ENCODE peak calls at places on chromosomes 12 and 14, in six cellular contexts. P, S, G, C, M and I are unnamed samples.
A peak's percentile ranks its signal among the peaks of the same experiment; 100 is the strongest.

GRCh38 chr12:71662861-71663560 is 637 bp downstream of the ZFC3H1 start:
- DNase-seq in P (peak; percentile 39), S (peak; percentile 82), G (peak; percentile 69), C (peak; percentile 84), M (peak; percentile 76), I (peak; percentile 77)

GRCh38 chr12:94640134-94640928 is 10.0 kb downstream of the TMCC3 start:
- DNase-seq in P (no peak), S (no peak), G (peak; percentile 11), C (no peak), M (peak; percentile 37), I (no peak)

GRCh38 chr12:112716099-112717093 is 75.2 kb upstream of the RPH3A start:
- DNase-seq in P (no peak), S (no peak), G (no peak), C (peak; percentile 48), M (no peak), I (no peak)

GRCh38 chr12:42094277-42094676 is 50.4 kb downstream of the GXYLT1 start:
- DNase-seq in P (no peak), S (no peak), G (peak; percentile 72), C (no peak), M (no peak), I (no peak)

GRCh38 chr14:103185051-103186027 is 62.1 kb downstream of the TNFAIP2 start:
- DNase-seq in P (no peak), S (no peak), G (peak; percentile 38), C (peak; percentile 53), M (no peak), I (no peak)

GRCh38 chr12:10384191-10384590 is 5.7 kb downstream of the KLRK1 start:
- DNase-seq in P (no peak), S (no peak), G (no peak), C (no peak), M (no peak), I (no peak)

GRCh38 chr14:99945732-99946651 is 119.2 kb upstream of the EVL start:
- DNase-seq in P (no peak), S (no peak), G (peak; percentile 20), C (no peak), M (no peak), I (no peak)

GRCh38 chr12:95481072-95481471 is 7.1 kb downstream of the METAP2 start:
- DNase-seq in P (no peak), S (no peak), G (no peak), C (no peak), M (no peak), I (no peak)

GRCh38 chr12:116389990-116390655 is 112.6 kb upstream of the MED13L start:
- DNase-seq in P (peak; percentile 75), S (no peak), G (peak; percentile 98), C (no peak), M (no peak), I (no peak)

GRCh38 chr14:68181395-68182326 is 362.1 kb downstream of the RAD51B start:
- DNase-seq in P (no peak), S (no peak), G (peak; percentile 38), C (no peak), M (no peak), I (no peak)

GRCh38 chr12:65631621-65632111 is 192.6 kb upstream of the HMGA2 start:
- DNase-seq in P (no peak), S (no peak), G (peak; percentile 100), C (no peak), M (no peak), I (no peak)

GRCh38 chr12:28253175-28253641 is 63.0 kb downstream of the CCDC91 start:
- DNase-seq in P (no peak), S (no peak), G (peak; percentile 43), C (no peak), M (no peak), I (no peak)

GRCh38 chr14:85530626-85531025 is 682 bp downstream of the FLRT2 start:
- DNase-seq in P (no peak), S (no peak), G (no peak), C (no peak), M (no peak), I (no peak)

GRCh38 chr12:132477009-132477702 is 12.8 kb upstream of the FBRSL1 start:
- DNase-seq in P (no peak), S (peak; percentile 21), G (no peak), C (no peak), M (no peak), I (no peak)

GRCh38 chr12:67486671-67487070 is 161.9 kb upstream of the DYRK2 start:
- DNase-seq in P (no peak), S (no peak), G (no peak), C (no peak), M (no peak), I (no peak)

GRCh38 chr14:25215607-25216006 is 165.7 kb upstream of the STXBP6 start:
- DNase-seq in P (no peak), S (no peak), G (no peak), C (no peak), M (no peak), I (no peak)

GRCh38 chr12:65977384-65977783 is 153.1 kb downstream of the HMGA2 start:
- DNase-seq in P (no peak), S (no peak), G (no peak), C (no peak), M (no peak), I (no peak)

GRCh38 chr12:124829008-124829707 is 34.5 kb downstream of the SCARB1 start:
- DNase-seq in P (no peak), S (no peak), G (peak; percentile 85), C (no peak), M (no peak), I (no peak)

GRCh38 chr12:49232940-49233841 is 31.7 kb upstream of the TUBA1C start:
- DNase-seq in P (peak; percentile 11), S (peak; percentile 44), G (peak; percentile 56), C (peak; percentile 92), M (peak; percentile 49), I (peak; percentile 51)

GRCh38 chr12:13024151-13024946 is 19.8 kb upstream of the FAM234B start:
- DNase-seq in P (peak; percentile 47), S (no peak), G (peak; percentile 82), C (peak; percentile 18), M (no peak), I (no peak)

GRCh38 chr14:54857830-54858269 is 44.8 kb downstream of the GCH1 start:
- DNase-seq in P (no peak), S (no peak), G (no peak), C (no peak), M (no peak), I (no peak)

GRCh38 chr12:75666980-75667359 is 155.6 kb upstream of the KRR1 start:
- DNase-seq in P (no peak), S (no peak), G (peak; percentile 92), C (no peak), M (no peak), I (no peak)

GRCh38 chr12:1890810-1891209 is 27.6 kb downstream of the CACNA2D4 start:
- DNase-seq in P (no peak), S (no peak), G (no peak), C (no peak), M (no peak), I (no peak)

GRCh38 chr12:47846294-47846996 is 26.7 kb upstream of the HDAC7 start:
- DNase-seq in P (no peak), S (no peak), G (no peak), C (no peak), M (no peak), I (no peak)

GRCh38 chr12:47102845-47103666 is 23.3 kb upstream of the AMIGO2 start:
- DNase-seq in P (no peak), S (no peak), G (peak; percentile 95), C (no peak), M (no peak), I (no peak)

GRCh38 chr12:17361224-17361623 is 728.8 kb downstream of the RERGL start:
- DNase-seq in P (no peak), S (no peak), G (no peak), C (no peak), M (no peak), I (no peak)

GRCh38 chr12:124713041-124713435 is 145.6 kb upstream of the NCOR2 start:
- DNase-seq in P (no peak), S (no peak), G (no peak), C (no peak), M (peak; percentile 86), I (peak; percentile 71)

GRCh38 chr12:61646639-61647038 is 613.6 kb upstream of the USP15 start:
- DNase-seq in P (no peak), S (no peak), G (no peak), C (peak; percentile 66), M (no peak), I (no peak)

GRCh38 chr12:104672096-104672445 is 215.3 kb downstream of the CHST11 start:
- DNase-seq in P (no peak), S (no peak), G (no peak), C (no peak), M (no peak), I (no peak)
- H3K27ac ChIP-seq in P (no peak overlapping the region), S (peak overlapping the region; percentile 70), G (no peak overlapping the region), C (no peak overlapping the region), M (peak overlapping the region; percentile 79), I (peak overlapping the region; percentile 39)

GRCh38 chr14:95296595-95297365 is 22.9 kb downstream of the CLMN start:
- DNase-seq in P (no peak), S (no peak), G (no peak), C (no peak), M (no peak), I (no peak)
- H3K4me1 ChIP-seq in P (no peaks in the 10 kb centered on the region), S (peaks cover 42% of the 10 kb centered on the region), G (no peaks in the 10 kb centered on the region), C (no peaks in the 10 kb centered on the region), M (peaks cover 3% of the 10 kb centered on the region), I (no peaks in the 10 kb centered on the region)

DNA sequence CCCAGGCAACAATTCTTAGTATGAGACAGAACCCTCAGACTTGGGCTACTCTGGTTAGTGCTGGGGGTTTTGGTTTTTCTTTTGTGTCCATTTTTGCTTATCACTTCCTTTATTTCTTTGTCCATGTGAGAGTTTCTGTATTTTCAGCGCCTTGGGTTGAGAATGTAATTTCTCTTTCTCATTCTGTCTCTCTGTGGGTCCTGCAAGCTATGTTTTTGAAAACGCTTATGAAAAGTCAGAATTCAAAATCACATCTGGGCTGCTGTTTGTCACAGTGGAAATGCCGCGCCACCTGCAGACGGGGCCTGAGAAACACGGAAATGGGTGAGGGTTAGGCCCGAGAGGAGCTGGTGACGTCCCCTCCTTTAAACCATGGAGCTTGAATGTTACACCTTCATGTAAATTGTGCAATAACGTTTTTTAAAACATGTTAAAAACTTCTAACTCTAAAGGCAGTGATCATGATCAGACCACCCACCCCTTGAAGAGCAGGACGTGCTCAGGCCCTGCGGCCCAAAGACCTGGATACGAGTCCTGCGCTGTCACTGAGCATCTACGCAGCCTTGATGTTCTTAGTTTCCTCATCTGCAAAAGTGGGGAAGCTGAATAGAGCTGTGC is 26.1 kb downstream of the JDP2 start:
- DNase-seq in P (no peak), S (no peak), G (no peak), C (peak; percentile 33), M (no peak), I (no peak)
- TF ChIP-seq CTCF in P (no peak), S (no peak), G (no peak), C (peak; percentile 28), M (no peak), I (no peak)

GRCh38 chr12:123019841-123020138 is 39.3 kb downstream of the ARL6IP4 start:
- DNase-seq in P (no peak), S (no peak), G (no peak), C (no peak), M (no peak), I (peak; percentile 34)
- H3K27ac ChIP-seq in P (no peak overlapping the region), S (no peak overlapping the region), G (no peak overlapping the region), C (no peak overlapping the region), M (no peak overlapping the region), I (peak overlapping the region; percentile 13)

GRCh38 chr12:108803428-108804105 is 53.8 kb downstream of the SSH1 start:
- DNase-seq in P (peak; percentile 84), S (no peak), G (peak; percentile 94), C (peak; percentile 84), M (peak; percentile 76), I (peak; percentile 61)
- H3K4me1 ChIP-seq in P (no peaks in the 10 kb centered on the region), S (no peaks in the 10 kb centered on the region), G (peaks cover 45% of the 10 kb centered on the region), C (peaks cover 30% of the 10 kb centered on the region), M (peaks cover 34% of the 10 kb centered on the region), I (peaks cover 38% of the 10 kb centered on the region)

GRCh38 chr12:21296751-21297406 is 37.8 kb downstream of the SLCO1A2 start:
- DNase-seq in P (no peak), S (no peak), G (peak; percentile 2), C (peak; percentile 19), M (no peak), I (no peak)
- TF ChIP-seq CTCF in P (no peak), S (peak; percentile 52), G (peak; percentile 55), C (peak; percentile 77), M (peak; percentile 59), I (peak; percentile 73)